ENCODE peak calls at places on chromosomes 2 and 18, in four cellular contexts. H is breast epithelium, Q is left ventricle myocardium inferior, S is cardiac muscle cell. X is an unnamed sample.

GRCh38 chr2:26616032-26616863 is 24.9 kb downstream of the CIB4 start:
- DNase-seq in H (no peak), Q (no peak), S (no peak), X (no peak)

GRCh38 chr2:145563752-145564615 is 1044.1 kb upstream of the ZEB2 start:
- DNase-seq in H (no peak), Q (no peak), S (no peak), X (no peak)

GRCh38 chr18:47209166-47209565 is 33.0 kb upstream of the IER3IP1 start:
- DNase-seq in H (no peak), Q (no peak), S (no peak), X (no peak)

GRCh38 chr2:17813015-17813741 is 3.1 kb upstream of the MSGN1 start:
- DNase-seq in H (no peak), Q (no peak), S (peak; percentile 44), X (peak; percentile 16)

GRCh38 chr2:27922842-27923241 is 32.3 kb downstream of the BABAM2 start:
- DNase-seq in H (no peak), Q (no peak), S (no peak), X (no peak)

GRCh38 chr2:134360750-134361487 is 107.0 kb downstream of the MGAT5 start:
- DNase-seq in H (no peak), Q (peak; percentile 42), S (peak; percentile 42), X (no peak)

GRCh38 chr2:144470334-144470733 is 49.6 kb downstream of the ZEB2 start:
- DNase-seq in H (no peak), Q (no peak), S (no peak), X (no peak)

GRCh38 chr2:6639870-6640639 is 225.7 kb downstream of the CMPK2 start:
- DNase-seq in H (no peak), Q (no peak), S (no peak), X (no peak)

GRCh38 chr18:10442551-10442971 is 11.9 kb upstream of the APCDD1 start:
- DNase-seq in H (no peak), Q (no peak), S (peak; percentile 23), X (no peak)

GRCh38 chr2:99663641-99664040 is 173.8 kb upstream of the REV1 start:
- DNase-seq in H (no peak), Q (no peak), S (no peak), X (no peak)
- H3K4me1 ChIP-seq in H (peaks cover 13% of the 10 kb centered on the region), Q (peaks cover 31% of the 10 kb centered on the region), S (no peaks in the 10 kb centered on the region), X (no peaks in the 10 kb centered on the region)

GRCh38 chr2:232876071-232876977 is 6.3 kb downstream of the SNORC start:
- DNase-seq in H (peak; percentile 51), Q (no peak), S (no peak), X (no peak)

GRCh38 chr2:232876978-232877441 is 6.9 kb downstream of the SNORC start:
- DNase-seq in H (peak; percentile 35), Q (no peak), S (no peak), X (no peak)

GRCh38 chr2:232873909-232874641 is 4.0 kb downstream of the SNORC start:
- DNase-seq in H (peak; percentile 34), Q (no peak), S (no peak), X (no peak)

GRCh38 chr2:232874677-232875223 is 4.7 kb downstream of the SNORC start:
- DNase-seq in H (peak; percentile 27), Q (no peak), S (no peak), X (no peak)

GRCh38 chr2:232875256-232876070 is 5.4 kb downstream of the SNORC start:
- DNase-seq in H (no peak), Q (no peak), S (no peak), X (no peak)
- H3K4me3 ChIP-seq in H (peak overlapping the region; percentile 73), Q (peak overlapping the region; percentile 65), S (peak overlapping the region; percentile 46), X (no peak overlapping the region)

DNA sequence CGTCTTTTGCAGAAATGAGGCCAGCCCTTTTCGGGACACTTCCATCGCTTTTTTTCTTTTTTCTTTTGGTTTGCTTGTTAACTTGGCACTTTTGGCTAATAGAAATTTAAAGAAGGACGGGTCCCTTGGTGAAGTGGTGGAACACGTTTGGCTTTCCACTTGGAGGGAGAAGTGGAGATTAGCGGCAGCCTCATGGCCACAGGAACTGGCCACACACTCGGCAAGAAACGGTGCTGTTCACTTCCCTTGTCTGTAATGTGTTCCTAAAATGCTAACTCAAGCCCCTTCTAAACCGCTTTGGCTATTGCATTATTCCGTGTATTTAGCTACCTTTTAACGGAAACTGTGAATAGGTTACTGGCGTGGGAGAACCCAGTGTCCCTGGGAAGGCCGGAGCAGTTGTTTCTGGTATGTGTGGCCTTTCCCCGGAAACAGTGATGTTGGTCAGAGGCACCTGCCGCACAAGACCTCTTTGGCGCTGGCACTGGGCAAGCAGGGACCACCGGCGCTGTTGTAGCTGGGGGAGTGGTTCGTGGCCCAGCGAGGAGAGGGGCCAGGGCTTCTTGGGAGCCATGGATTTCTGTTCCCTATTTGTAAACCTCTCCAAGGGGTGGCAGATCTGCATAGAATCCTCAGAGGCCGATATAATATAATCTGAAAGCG is 981 bp downstream of the RAMP1 start:
- DNase-seq in H (no peak), Q (no peak), S (no peak), X (no peak)
- H3K27me3 ChIP-seq in H (no peaks in the 10 kb centered on the region), Q (peaks cover 55% of the 10 kb centered on the region), S (peaks cover 42% of the 10 kb centered on the region), X (no peaks in the 10 kb centered on the region)

DNA sequence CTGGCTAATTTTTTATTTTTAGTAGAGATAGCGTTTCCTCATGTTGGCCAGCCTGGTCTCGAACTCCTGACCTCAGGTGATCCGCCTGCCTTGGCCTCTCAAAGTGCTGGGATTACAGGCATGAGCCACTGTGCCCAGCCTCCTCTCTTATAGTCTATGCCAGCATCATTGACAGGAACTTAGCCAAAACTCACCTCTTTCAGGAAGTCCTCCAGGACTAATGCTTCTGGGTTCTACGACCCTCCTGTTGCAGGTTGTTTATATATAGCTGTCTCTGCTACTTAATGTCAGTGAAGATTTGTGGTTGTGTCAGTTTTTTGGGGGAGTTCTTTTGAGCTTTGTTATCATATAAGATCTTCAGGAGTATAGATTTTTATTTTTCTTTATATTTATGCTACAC is 112.1 kb upstream of the CDC42EP3 start:
- DNase-seq in H (no peak), Q (no peak), S (no peak), X (no peak)
- H3K4me1 ChIP-seq in H (no peaks in the 10 kb centered on the region), Q (peaks cover 19% of the 10 kb centered on the region), S (peaks cover 3% of the 10 kb centered on the region), X (peaks cover 68% of the 10 kb centered on the region)

GRCh38 chr2:234676109-234676858 is 179.4 kb upstream of the ARL4C start:
- DNase-seq in H (no peak), Q (no peak), S (no peak), X (peak; percentile 11)
- H3K4me3 ChIP-seq in H (no peak overlapping the region), Q (no peak overlapping the region), S (no peak overlapping the region), X (no peak overlapping the region)

GRCh38 chr2:102925003-102925402 is 163.2 kb downstream of the TMEM182 start:
- DNase-seq in H (no peak), Q (no peak), S (no peak), X (no peak)
- H3K27me3 ChIP-seq in H (no peaks in the 10 kb centered on the region), Q (no peaks in the 10 kb centered on the region), S (no peaks in the 10 kb centered on the region), X (no peaks in the 10 kb centered on the region)

GRCh38 chr18:63160172-63160995 is 159.2 kb downstream of the BCL2 start:
- DNase-seq in H (no peak), Q (no peak), S (peak; percentile 9), X (no peak)

GRCh38 chr18:63159590-63159989 is 160.0 kb downstream of the BCL2 start:
- DNase-seq in H (no peak), Q (no peak), S (no peak), X (no peak)

GRCh38 chr18:63162271-63163014 is 157.1 kb downstream of the BCL2 start:
- DNase-seq in H (no peak), Q (no peak), S (peak; percentile 76), X (no peak)

GRCh38 chr18:63161032-63161727 is 158.4 kb downstream of the BCL2 start:
- DNase-seq in H (no peak), Q (no peak), S (peak; percentile 22), X (no peak)

GRCh38 chr18:63161728-63162195 is 157.8 kb downstream of the BCL2 start:
- DNase-seq in H (no peak), Q (peak; percentile 35), S (peak; percentile 96), X (peak; percentile 85)
- H3K4me1 ChIP-seq in H (peaks cover 27% of the 10 kb centered on the region), Q (peaks cover 31% of the 10 kb centered on the region), S (peaks cover 20% of the 10 kb centered on the region), X (peaks cover 32% of the 10 kb centered on the region)

GRCh38 chr2:190406805-190407204 is 1.4 kb upstream of the MFSD6 start:
- DNase-seq in H (no peak), Q (no peak), S (no peak), X (no peak)

GRCh38 chr2:190407662-190408537 is at the start of gene MFSD6:
- DNase-seq in H (peak; percentile 64), Q (peak; percentile 63), S (no peak), X (no peak)

GRCh38 chr2:190408538-190409271 is 550 bp downstream of the MFSD6 start:
- DNase-seq in H (peak; percentile 56), Q (peak; percentile 28), S (no peak), X (no peak)

GRCh38 chr2:190405995-190406394 is 2.2 kb upstream of the MFSD6 start:
- DNase-seq in H (no peak), Q (no peak), S (no peak), X (no peak)

DNA sequence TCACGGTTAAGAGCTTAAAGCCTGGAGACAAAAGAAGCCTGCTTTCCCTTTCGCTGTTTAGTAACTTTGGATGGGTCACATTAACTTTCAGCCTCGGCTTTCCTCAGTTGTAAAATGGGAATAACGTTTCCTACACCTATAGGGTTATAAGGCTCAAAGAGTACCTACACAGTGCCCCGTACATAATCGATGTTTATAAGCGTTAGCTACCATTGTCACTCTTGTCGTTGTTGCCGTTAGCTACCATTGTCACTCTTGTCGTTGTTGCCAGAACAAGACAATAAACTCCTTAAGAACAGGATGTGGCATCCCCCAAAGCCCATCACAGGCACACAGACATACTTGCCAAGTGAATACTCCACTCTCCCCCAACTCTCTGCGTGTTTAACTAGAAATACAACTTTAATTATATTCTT is 901 bp upstream of the MFSD6 start:
- DNase-seq in H (no peak), Q (no peak), S (no peak), X (no peak)
- H3K4me3 ChIP-seq in H (peak overlapping the region; percentile 98), Q (peak overlapping the region; percentile 92), S (peak overlapping the region; percentile 66), X (no peak overlapping the region)

GRCh38 chr2:86313341-86313740 is 24.1 kb downstream of the REEP1 start:
- DNase-seq in H (no peak), Q (no peak), S (no peak), X (no peak)
- H3K27me3 ChIP-seq in H (no peaks in the 10 kb centered on the region), Q (no peaks in the 10 kb centered on the region), S (no peaks in the 10 kb centered on the region), X (peaks cover 8% of the 10 kb centered on the region)